ENCODE peak calls at places on chromosomes 7 and 10, in four cellular contexts. P is activated CD4-positive, alpha-beta T cell treated with anti-CD3 and anti-CD28 coated beads, Interleukin-2, amount 10 ng/mL, durations not matched to agents 7 days and 5 days; W is non-pigmented ciliary epithelial cell; O is GM03348. C is an unnamed sample.

GRCh38 chr10:116849271-116850057 is at the start of gene ENO4:
- DNase-seq in O (peak), P (no peak), W (peak), C (no peak)

GRCh38 chr7:105853931-105854419 is 22.4 kb downstream of the ATXN7L1 start:
- DNase-seq in P (no peak), O (peak), W (no peak), C (no peak)

GRCh38 chr7:15498465-15498864 is 63.4 kb downstream of the AGMO start:
- DNase-seq in P (no peak), W (no peak), O (no peak), C (no peak)

GRCh38 chr7:76225379-76225778 is 23.7 kb downstream of the SRRM3 start:
- DNase-seq in O (peak), W (no peak), P (peak), C (no peak)

GRCh38 chr7:76372984-76373833 is 14.4 kb upstream of the YWHAG start:
- DNase-seq in P (no peak), W (peak), O (peak), C (no peak)

GRCh38 chr7:80785961-80786360 is 132.9 kb downstream of the SEMA3C start:
- DNase-seq in W (no peak), P (no peak), O (peak), C (no peak)

GRCh38 chr10:35027567-35027966 is 62.6 kb downstream of the CUL2 start:
- DNase-seq in W (no peak), P (no peak), O (peak), C (no peak)

GRCh38 chr7:148014473-148014872 is 576.1 kb upstream of the C7orf33 start:
- DNase-seq in W (no peak), P (no peak), O (no peak), C (no peak)

GRCh38 chr10:118557946-118558345 is 37.5 kb downstream of the PRLHR start:
- DNase-seq in O (no peak), W (no peak), P (no peak), C (no peak)

GRCh38 chr10:65894379-65894778 is 1031.5 kb upstream of the LRRTM3 start:
- DNase-seq in P (no peak), W (no peak), O (no peak), C (no peak)

GRCh38 chr10:118955531-118956252 is 73.8 kb upstream of the NANOS1 start:
- DNase-seq in O (no peak), W (no peak), P (no peak), C (no peak)

GRCh38 chr10:12018438-12019342 is 23.9 kb downstream of the UPF2 start:
- DNase-seq in W (no peak), O (peak), P (no peak), C (no peak)

GRCh38 chr7:43577485-43577951 is 5.4 kb upstream of the STK17A start:
- DNase-seq in O (no peak), W (no peak), P (peak), C (no peak)

GRCh38 chr7:77188736-77189429 is 10.7 kb downstream of the FGL2 start:
- DNase-seq in P (no peak), O (no peak), W (no peak), C (no peak)

GRCh38 chr7:117036034-117036669 is 82.9 kb downstream of the ST7 start:
- DNase-seq in O (no peak), W (no peak), P (no peak), C (no peak)

GRCh38 chr10:126126023-126126422 is 229.7 kb downstream of the FANK1 start:
- DNase-seq in W (no peak), P (no peak), O (no peak), C (no peak)

GRCh38 chr7:2802504-2803341 is 41.4 kb downstream of the GNA12 start:
- DNase-seq in O (no peak), W (no peak), P (no peak), C (no peak)

GRCh38 chr7:127047521-127047920 is 205.2 kb downstream of the GRM8 start:
- DNase-seq in W (no peak), O (no peak), P (no peak), C (no peak)

GRCh38 chr7:19715499-19715898 is 6.7 kb upstream of the POLR1F start:
- DNase-seq in P (no peak), W (no peak), O (no peak), C (no peak)

GRCh38 chr7:129877146-129877792 is 75.5 kb downstream of the UBE2H start:
- DNase-seq in P (no peak), W (no peak), O (no peak), C (no peak)

GRCh38 chr7:134477954-134478353 is 19.1 kb upstream of the AKR1B1 start:
- DNase-seq in O (no peak), W (no peak), P (no peak), C (no peak)

GRCh38 chr7:64882341-64883112 is 20.5 kb upstream of the ZNF273 start:
- DNase-seq in P (no peak), O (peak), W (no peak), C (no peak)

GRCh38 chr7:150941983-150942590 is 36.0 kb downstream of the KCNH2 start:
- DNase-seq in P (peak), W (no peak), O (no peak), C (no peak)

GRCh38 chr7:129159539-129159938 is 15.0 kb downstream of the TSPAN33 start:
- DNase-seq in W (no peak), O (no peak), P (no peak), C (no peak)

GRCh38 chr7:41975854-41976253 is 261.2 kb downstream of the GLI3 start:
- DNase-seq in P (no peak), W (no peak), O (peak), C (no peak)

GRCh38 chr7:41501016-41501415 is 201.9 kb downstream of the INHBA start:
- DNase-seq in W (no peak), P (no peak), O (no peak), C (no peak)

GRCh38 chr7:88357295-88357694 is 50.6 kb upstream of the STEAP4 start:
- DNase-seq in W (no peak), P (no peak), O (no peak), C (no peak)

GRCh38 chr7:151249034-151249731 is 689 bp upstream of the SMARCD3 start:
- DNase-seq in P (peak), W (no peak), O (peak), C (no peak)

GRCh38 chr7:47394216-47394615 is 187.7 kb downstream of the TNS3 start:
- DNase-seq in O (no peak), W (no peak), P (no peak), C (no peak)

GRCh38 chr10:98045785-98046389 is 15.5 kb upstream of the CRTAC1 start:
- DNase-seq in O (peak), P (peak), W (peak), C (no peak)